ENCODE peak calls at places on chromosomes 13 and 19, in seven cellular contexts. L is tibial nerve, V is anterior cingulate cortex, Q is nucleus accumbens, Z is heart left ventricle, F is retinal pigment epithelial cell, W is ascending aorta. H is an unnamed sample.

GRCh38 chr13:110008816-110009215 is 222.4 kb upstream of the IRS2 start:
- DNase-seq in L (no peak), V (no peak), Q (no peak), Z (no peak), F (no peak), W (no peak), H (no peak)

GRCh38 chr19:48292798-48293197 is 22.9 kb downstream of the ZNF114 start:
- DNase-seq in L (no peak), V (no peak), Q (no peak), Z (no peak), F (no peak), W (no peak), H (no peak)

GRCh38 chr19:15479391-15480345 is at the start of gene PGLYRP2:
- DNase-seq in L (no peak), V (no peak), Q (no peak), Z (no peak), F (no peak), W (no peak), H (no peak)

GRCh38 chr13:39047560-39047959 is 9.3 kb downstream of the NHLRC3 start:
- DNase-seq in L (no peak), V (no peak), Q (no peak), Z (no peak), F (no peak), W (no peak), H (no peak)

GRCh38 chr19:16325161-16325527 is 518 bp downstream of the KLF2 start:
- DNase-seq in L (no peak), V (no peak), Q (no peak), Z (peak), F (no peak), W (no peak), H (peak)

GRCh38 chr13:100852146-100852545 is 177.6 kb upstream of the TMTC4 start:
- DNase-seq in L (no peak), V (no peak), Q (no peak), Z (no peak), F (no peak), W (no peak), H (no peak)

GRCh38 chr19:44757735-44758505 is 9.4 kb downstream of the BCL3 start:
- DNase-seq in L (peak), V (peak), Q (no peak), Z (peak), F (no peak), W (peak), H (peak)

GRCh38 chr13:86486582-86486981 is 687.4 kb upstream of the SLITRK6 start:
- DNase-seq in L (no peak), V (no peak), Q (no peak), Z (no peak), F (no peak), W (no peak), H (no peak)

GRCh38 chr13:59623516-59623915 is 540.2 kb downstream of the DIAPH3 start:
- DNase-seq in L (no peak), V (no peak), Q (no peak), Z (no peak), F (no peak), W (no peak), H (no peak)

H was measured in sciatic nerve.